ENCODE peak calls at places on chromosomes 12 and 14, in nine cellular contexts. W is effector CD4-positive, alpha-beta T cell; F is activated naive CD8-positive, alpha-beta T cell treated with anti-CD3 and anti-CD28 coated beads, Interleukin-2, amount 50 U/mL, for 24 hours; J is AG10803; I is renal cortical epithelial cell; K is anterior cingulate cortex; R is stomach; C is cardiac fibroblast; X is activated T-cell treated with anti-CD3 and anti-CD28 coated beads for 48 hours. L is an unnamed sample.

GRCh38 chr14:69945347-69945746 is 66.1 kb downstream of the SMOC1 start:
- DNase-seq in W (no peak), F (no peak), J (no peak), I (no peak), K (no peak), R (no peak), C (no peak), X (no peak), L (no peak)

GRCh38 chr14:92846162-92846897 is 52.2 kb downstream of the GOLGA5 start:
- DNase-seq in W (no peak), F (peak), J (peak), I (peak), K (no peak), R (no peak), C (peak), X (peak), L (peak)

GRCh38 chr12:87332987-87333761 is 696.0 kb downstream of the C12orf50 start:
- DNase-seq in W (no peak), F (no peak), J (no peak), I (no peak), K (no peak), R (no peak), C (peak), X (no peak), L (no peak)

GRCh38 chr14:98144964-98145363 is 1127.0 kb downstream of the BCL11B start:
- DNase-seq in W (no peak), F (no peak), J (peak), I (peak), K (no peak), R (no peak), C (no peak), X (no peak), L (no peak)

GRCh38 chr14:47040490-47040889 is 388.9 kb upstream of the RPL10L start:
- DNase-seq in W (no peak), F (no peak), J (no peak), I (peak), K (no peak), R (no peak), C (no peak), X (no peak), L (peak)

GRCh38 chr12:104669851-104670337 is 213.1 kb downstream of the CHST11 start:
- DNase-seq in W (no peak), F (peak), J (peak), I (peak), K (no peak), R (peak), C (peak), X (no peak), L (no peak)

GRCh38 chr14:44453433-44454171 is 53.5 kb downstream of the FSCB start:
- DNase-seq in W (no peak), F (no peak), J (no peak), I (no peak), K (no peak), R (no peak), C (no peak), X (no peak), L (no peak)

GRCh38 chr12:92233346-92234015 is 87.8 kb upstream of the BTG1 start:
- DNase-seq in W (no peak), F (no peak), J (no peak), I (no peak), K (no peak), R (no peak), C (no peak), X (no peak), L (no peak)

GRCh38 chr14:64478634-64479250 is 13.4 kb downstream of the AKAP5 start:
- DNase-seq in W (no peak), F (no peak), J (peak), I (peak), K (no peak), R (no peak), C (peak), X (no peak), L (no peak)

GRCh38 chr14:101062611-101063010 is 159.1 kb upstream of the RTL1 start:
- DNase-seq in W (no peak), F (no peak), J (no peak), I (no peak), K (no peak), R (no peak), C (peak), X (no peak), L (no peak)

GRCh38 chr12:111443086-111443485 is 37.4 kb downstream of the SH2B3 start:
- DNase-seq in W (no peak), F (no peak), J (no peak), I (no peak), K (no peak), R (no peak), C (no peak), X (no peak), L (no peak)

GRCh38 chr12:52210186-52210924 is 18.5 kb upstream of the KRT80 start:
- DNase-seq in W (no peak), F (no peak), J (peak), I (peak), K (no peak), R (no peak), C (peak), X (no peak), L (peak)

GRCh38 chr12:14774944-14775651 is 28.2 kb downstream of the WBP11 start:
- DNase-seq in W (peak), F (peak), J (peak), I (peak), K (no peak), R (peak), C (peak), X (peak), L (peak)